ENCODE peak calls at places on chromosomes 7 and 10, in six cellular contexts. One of them, this sample, is unnamed.

GRCh38 chr7:8296362-8296659 is 34.3 kb upstream of the ICA1 start:
- DNase-seq in CD8-positive, alpha-beta memory T cell: no peak
- DNase-seq in HCT116: no peak
- DNase-seq in testis: no peak
- DNase-seq in sigmoid colon: no peak
- DNase-seq in PC-9: no peak
- DNase-seq in this sample: no peak

GRCh38 chr7:155002411-155003214 is at the start of gene PAXIP1:
- DNase-seq in PC-9: peak; percentile 74
- DNase-seq in HCT116: no peak
- DNase-seq in sigmoid colon: peak; percentile 67
- DNase-seq in CD8-positive, alpha-beta memory T cell: peak; percentile 76
- DNase-seq in testis: peak; percentile 40
- DNase-seq in this sample: peak; percentile 66

GRCh38 chr10:75165684-75166622 is 44.6 kb upstream of the VDAC2 start:
- DNase-seq in testis: no peak
- DNase-seq in sigmoid colon: no peak
- DNase-seq in HCT116: no peak
- DNase-seq in CD8-positive, alpha-beta memory T cell: no peak
- DNase-seq in PC-9: no peak
- DNase-seq in this sample: no peak

GRCh38 chr10:21078410-21079329 is 181.6 kb upstream of the NEBL start:
- DNase-seq in PC-9: peak; percentile 68
- DNase-seq in testis: peak; percentile 79
- DNase-seq in HCT116: peak; percentile 58
- DNase-seq in sigmoid colon: peak; percentile 68
- DNase-seq in CD8-positive, alpha-beta memory T cell: no peak
- DNase-seq in this sample: no peak

GRCh38 chr7:113217314-113217713 is 99.0 kb upstream of the SMIM30 start:
- DNase-seq in testis: no peak
- DNase-seq in PC-9: no peak
- DNase-seq in CD8-positive, alpha-beta memory T cell: no peak
- DNase-seq in sigmoid colon: no peak
- DNase-seq in HCT116: no peak
- DNase-seq in this sample: no peak

GRCh38 chr7:69751026-69751425 is 152.8 kb downstream of the AUTS2 start:
- DNase-seq in CD8-positive, alpha-beta memory T cell: no peak
- DNase-seq in sigmoid colon: no peak
- DNase-seq in testis: no peak
- DNase-seq in PC-9: no peak
- DNase-seq in HCT116: no peak
- DNase-seq in this sample: no peak

GRCh38 chr7:138008046-138008587 is 6.2 kb upstream of the CREB3L2 start:
- DNase-seq in CD8-positive, alpha-beta memory T cell: no peak
- DNase-seq in PC-9: no peak
- DNase-seq in HCT116: no peak
- DNase-seq in sigmoid colon: no peak
- DNase-seq in testis: no peak
- DNase-seq in this sample: no peak

GRCh38 chr10:6840766-6841165 is 260.7 kb upstream of the PRKCQ start:
- DNase-seq in PC-9: no peak
- DNase-seq in HCT116: no peak
- DNase-seq in testis: no peak
- DNase-seq in sigmoid colon: no peak
- DNase-seq in CD8-positive, alpha-beta memory T cell: no peak
- DNase-seq in this sample: no peak

GRCh38 chr7:29494350-29494749 is 69.3 kb upstream of the PRR15 start:
- DNase-seq in PC-9: no peak
- DNase-seq in CD8-positive, alpha-beta memory T cell: no peak
- DNase-seq in HCT116: no peak
- DNase-seq in testis: no peak
- DNase-seq in sigmoid colon: no peak
- DNase-seq in this sample: no peak

GRCh38 chr10:21579291-21579690 is 45.3 kb downstream of the MLLT10 start:
- DNase-seq in CD8-positive, alpha-beta memory T cell: no peak
- DNase-seq in sigmoid colon: no peak
- DNase-seq in PC-9: no peak
- DNase-seq in HCT116: no peak
- DNase-seq in testis: no peak
- DNase-seq in this sample: no peak

GRCh38 chr7:14858866-14859265 is 43.7 kb downstream of the DGKB start:
- DNase-seq in testis: no peak
- DNase-seq in sigmoid colon: no peak
- DNase-seq in CD8-positive, alpha-beta memory T cell: no peak
- DNase-seq in PC-9: no peak
- DNase-seq in HCT116: no peak
- DNase-seq in this sample: no peak

GRCh38 chr7:921581-922333 is 32.7 kb downstream of the ADAP1 start:
- DNase-seq in HCT116: no peak
- DNase-seq in sigmoid colon: peak; percentile 66
- DNase-seq in testis: no peak
- DNase-seq in PC-9: peak; percentile 0
- DNase-seq in CD8-positive, alpha-beta memory T cell: peak; percentile 52
- DNase-seq in this sample: no peak
- H3K4me1 ChIP-seq in HCT116: no peaks in the 10 kb centered on the region
- H3K4me1 ChIP-seq in sigmoid colon: no peaks in the 10 kb centered on the region
- H3K4me1 ChIP-seq in testis: no peaks in the 10 kb centered on the region
- H3K4me1 ChIP-seq in PC-9: no peaks in the 10 kb centered on the region
- H3K4me1 ChIP-seq in CD8-positive, alpha-beta memory T cell: peaks cover 38% of the 10 kb centered on the region
- H3K4me1 ChIP-seq in this sample: peaks cover 34% of the 10 kb centered on the region

DNA sequence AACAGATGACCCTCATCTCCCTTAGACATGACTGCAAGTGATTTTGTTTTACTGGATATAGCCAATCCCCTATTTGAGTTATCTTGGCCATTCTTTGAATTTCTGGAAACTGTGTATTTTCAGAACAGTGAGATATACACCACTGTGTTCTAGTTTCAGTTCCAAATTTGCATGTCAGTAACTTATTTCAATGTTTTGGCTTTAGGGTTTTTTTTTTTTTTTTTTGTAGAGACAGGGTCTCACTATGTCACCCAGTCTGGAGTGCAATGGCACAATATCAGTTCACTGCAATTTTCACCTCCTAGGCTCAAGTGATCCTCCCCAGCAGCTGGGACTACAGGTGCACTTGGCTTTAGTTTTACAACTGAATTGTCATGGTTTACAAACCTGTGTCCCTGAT is 67.2 kb downstream of the ATAD1 start:
- DNase-seq in sigmoid colon: no peak
- DNase-seq in PC-9: no peak
- DNase-seq in CD8-positive, alpha-beta memory T cell: no peak
- DNase-seq in HCT116: no peak
- DNase-seq in testis: no peak
- DNase-seq in this sample: no peak
- H3K4me1 ChIP-seq in sigmoid colon: no peaks in the 10 kb centered on the region
- H3K4me1 ChIP-seq in PC-9: no peaks in the 10 kb centered on the region
- H3K4me1 ChIP-seq in CD8-positive, alpha-beta memory T cell: no peaks in the 10 kb centered on the region
- H3K4me1 ChIP-seq in HCT116: peaks cover 5% of the 10 kb centered on the region
- H3K4me1 ChIP-seq in testis: no peaks in the 10 kb centered on the region
- H3K4me1 ChIP-seq in this sample: no peaks in the 10 kb centered on the region

GRCh38 chr7:151425670-151426075 is 14.3 kb downstream of the CRYGN start:
- DNase-seq in HCT116: no peak
- DNase-seq in testis: no peak
- DNase-seq in sigmoid colon: no peak
- DNase-seq in PC-9: no peak
- DNase-seq in CD8-positive, alpha-beta memory T cell: no peak
- DNase-seq in this sample: no peak

GRCh38 chr7:151427705-151428392 is 12.1 kb downstream of the CRYGN start:
- DNase-seq in PC-9: no peak
- DNase-seq in sigmoid colon: peak; percentile 66
- DNase-seq in HCT116: no peak
- DNase-seq in testis: no peak
- DNase-seq in CD8-positive, alpha-beta memory T cell: no peak
- DNase-seq in this sample: no peak

GRCh38 chr7:151426906-151427704 is 12.8 kb downstream of the CRYGN start:
- DNase-seq in CD8-positive, alpha-beta memory T cell: no peak
- DNase-seq in testis: no peak
- DNase-seq in sigmoid colon: peak; percentile 67
- DNase-seq in PC-9: no peak
- DNase-seq in HCT116: no peak
- DNase-seq in this sample: no peak

GRCh38 chr7:151424799-151425198 is 15.0 kb upstream of the WDR86 start:
- DNase-seq in HCT116: no peak
- DNase-seq in sigmoid colon: no peak
- DNase-seq in testis: no peak
- DNase-seq in PC-9: no peak
- DNase-seq in CD8-positive, alpha-beta memory T cell: no peak
- DNase-seq in this sample: no peak

DNA sequence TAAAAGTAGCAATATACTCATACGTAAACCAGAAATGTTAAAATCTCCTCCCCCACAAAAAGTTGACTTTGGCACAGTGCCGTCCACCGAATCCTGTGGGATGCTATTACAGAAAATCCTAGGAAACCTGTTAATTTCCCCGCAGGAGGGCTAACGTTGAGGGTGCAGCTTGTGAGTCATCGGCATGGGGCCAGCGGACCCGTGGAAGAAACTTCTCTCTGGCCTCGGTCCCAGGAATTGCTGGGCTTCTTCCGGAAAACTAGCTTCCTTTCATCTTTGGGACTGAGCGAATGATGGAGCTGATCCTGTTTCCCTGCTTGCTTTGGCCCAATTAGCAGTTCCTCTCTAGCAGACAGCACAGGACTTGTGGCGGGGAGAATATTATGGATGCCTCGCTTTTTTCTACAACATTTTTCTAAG is 13.4 kb downstream of the CRYGN start:
- DNase-seq in HCT116: peak; percentile 60
- DNase-seq in testis: peak; percentile 83
- DNase-seq in sigmoid colon: peak; percentile 92
- DNase-seq in PC-9: peak; percentile 77
- DNase-seq in CD8-positive, alpha-beta memory T cell: no peak
- DNase-seq in this sample: no peak
- H3K4me1 ChIP-seq in HCT116: peaks cover 64% of the 10 kb centered on the region
- H3K4me1 ChIP-seq in testis: peaks cover 27% of the 10 kb centered on the region
- H3K4me1 ChIP-seq in sigmoid colon: no peaks in the 10 kb centered on the region
- H3K4me1 ChIP-seq in PC-9: peaks cover 51% of the 10 kb centered on the region
- H3K4me1 ChIP-seq in CD8-positive, alpha-beta memory T cell: peaks cover 51% of the 10 kb centered on the region
- H3K4me1 ChIP-seq in this sample: peaks cover 52% of the 10 kb centered on the region

GRCh38 chr10:3647074-3647473 is 137.9 kb downstream of the KLF6 start:
- DNase-seq in CD8-positive, alpha-beta memory T cell: no peak
- DNase-seq in sigmoid colon: no peak
- DNase-seq in testis: no peak
- DNase-seq in HCT116: no peak
- DNase-seq in PC-9: no peak
- DNase-seq in this sample: no peak
- H3K4me1 ChIP-seq in CD8-positive, alpha-beta memory T cell: no peaks in the 10 kb centered on the region
- H3K4me1 ChIP-seq in sigmoid colon: no peaks in the 10 kb centered on the region
- H3K4me1 ChIP-seq in testis: no peaks in the 10 kb centered on the region
- H3K4me1 ChIP-seq in HCT116: no peaks in the 10 kb centered on the region
- H3K4me1 ChIP-seq in PC-9: no peaks in the 10 kb centered on the region
- H3K4me1 ChIP-seq in this sample: no peaks in the 10 kb centered on the region

DNA sequence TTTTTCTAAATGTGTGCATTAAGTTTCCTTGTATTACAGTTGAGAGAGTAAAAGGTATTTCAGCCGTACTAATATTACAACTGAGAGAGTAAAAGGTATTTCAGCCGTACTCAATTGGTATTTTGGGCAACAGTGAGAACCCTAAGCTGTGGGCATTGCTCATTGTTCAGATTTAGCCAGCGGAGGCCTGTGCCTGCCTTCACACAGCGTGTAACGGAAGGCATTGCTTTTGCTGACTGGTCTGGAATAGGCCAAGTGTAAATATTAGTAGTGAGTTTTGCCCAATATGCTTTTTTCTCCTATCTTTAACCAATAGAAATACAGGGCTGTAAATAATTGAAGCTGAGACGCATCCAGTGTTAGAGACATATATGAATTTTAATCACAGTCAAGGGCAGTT is 130.5 kb downstream of the CELF2 start:
- DNase-seq in testis: no peak
- DNase-seq in CD8-positive, alpha-beta memory T cell: no peak
- DNase-seq in PC-9: no peak
- DNase-seq in sigmoid colon: no peak
- DNase-seq in HCT116: no peak
- DNase-seq in this sample: no peak
- H3K4me1 ChIP-seq in testis: peaks cover 9% of the 10 kb centered on the region
- H3K4me1 ChIP-seq in CD8-positive, alpha-beta memory T cell: peaks cover 100% of the 10 kb centered on the region
- H3K4me1 ChIP-seq in PC-9: no peaks in the 10 kb centered on the region
- H3K4me1 ChIP-seq in sigmoid colon: no peaks in the 10 kb centered on the region
- H3K4me1 ChIP-seq in HCT116: no peaks in the 10 kb centered on the region
- H3K4me1 ChIP-seq in this sample: peaks cover 100% of the 10 kb centered on the region

GRCh38 chr10:132868995-132869394 is 73.4 kb downstream of the CFAP46 start:
- DNase-seq in PC-9: no peak
- DNase-seq in CD8-positive, alpha-beta memory T cell: no peak
- DNase-seq in testis: no peak
- DNase-seq in HCT116: no peak
- DNase-seq in sigmoid colon: peak; percentile 51
- DNase-seq in this sample: no peak
- H3K4me1 ChIP-seq in PC-9: no peaks in the 10 kb centered on the region
- H3K4me1 ChIP-seq in CD8-positive, alpha-beta memory T cell: no peaks in the 10 kb centered on the region
- H3K4me1 ChIP-seq in testis: no peaks in the 10 kb centered on the region
- H3K4me1 ChIP-seq in HCT116: no peaks in the 10 kb centered on the region
- H3K4me1 ChIP-seq in sigmoid colon: no peaks in the 10 kb centered on the region
- H3K4me1 ChIP-seq in this sample: no peaks in the 10 kb centered on the region

DNA sequence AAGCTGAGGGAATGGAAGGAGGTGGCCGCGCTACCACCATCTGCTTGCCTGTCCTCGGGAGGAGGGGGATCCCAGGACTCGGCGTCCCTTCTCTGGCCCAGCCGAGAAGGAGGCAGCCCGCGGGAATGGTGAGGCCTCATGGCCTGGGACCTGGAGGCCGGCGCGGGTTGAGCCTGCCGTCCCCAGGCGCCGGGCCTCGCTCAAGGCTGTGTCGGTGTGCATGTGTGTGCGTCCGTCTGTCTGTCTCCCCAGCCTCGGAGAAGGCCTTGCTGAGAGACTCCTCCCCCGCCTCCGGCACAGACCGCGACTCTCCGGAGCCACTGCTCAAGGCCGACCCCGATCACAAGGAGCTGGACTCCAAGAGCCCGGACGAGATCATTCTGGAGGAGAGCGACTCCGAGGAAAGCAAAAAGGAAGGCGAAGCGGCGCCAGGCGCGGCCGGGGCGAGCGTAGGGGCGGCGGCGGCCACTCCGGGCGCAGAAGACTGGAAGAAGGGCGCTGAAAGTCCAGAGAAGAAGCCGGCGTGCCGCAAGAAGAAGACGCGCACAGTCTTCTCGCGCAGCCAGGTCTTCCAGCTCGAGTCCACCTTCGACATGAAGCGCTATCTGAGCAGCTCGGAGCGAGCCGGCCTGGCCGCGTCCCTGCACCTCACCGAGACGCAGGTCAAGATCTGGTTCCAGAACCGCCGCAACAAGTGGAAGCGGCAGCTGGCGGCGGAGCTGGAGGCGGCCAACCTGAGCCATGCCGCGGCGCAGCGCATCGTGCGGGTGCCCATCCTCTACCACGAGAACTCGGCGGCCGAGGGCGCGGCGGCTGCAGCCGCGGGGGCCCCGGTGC is 1.3 kb downstream of the HMX3 start:
- DNase-seq in HCT116: no peak
- DNase-seq in CD8-positive, alpha-beta memory T cell: peak; percentile 53
- DNase-seq in testis: no peak
- DNase-seq in PC-9: no peak
- DNase-seq in sigmoid colon: no peak
- DNase-seq in this sample: no peak
- H3K4me1 ChIP-seq in HCT116: peaks cover 5% of the 10 kb centered on the region
- H3K4me1 ChIP-seq in CD8-positive, alpha-beta memory T cell: peaks cover 57% of the 10 kb centered on the region
- H3K4me1 ChIP-seq in testis: peaks cover 12% of the 10 kb centered on the region
- H3K4me1 ChIP-seq in PC-9: no peaks in the 10 kb centered on the region
- H3K4me1 ChIP-seq in sigmoid colon: no peaks in the 10 kb centered on the region
- H3K4me1 ChIP-seq in this sample: peaks cover 70% of the 10 kb centered on the region